ENCODE peak calls at places on chromosomes 5 and 9, in four cellular contexts. X is HepG2, Y is heart left ventricle, A is body of pancreas. P is an unnamed sample.

GRCh38 chr5:3195991-3196390 is 399.6 kb upstream of the IRX1 start:
- DNase-seq in A (no peak), X (no peak), Y (no peak), P (no peak)

GRCh38 chr9:130053504-130054427 is at the start of gene GPR107:
- DNase-seq in A (peak; percentile 75), X (peak; percentile 61), Y (peak; percentile 85), P (peak; percentile 66)

GRCh38 chr5:72387985-72388384 is 67.8 kb downstream of the PTCD2 start:
- DNase-seq in Y (no peak), A (no peak), X (no peak), P (no peak)

GRCh38 chr5:132546108-132546507 is 2.8 kb upstream of the IL5 start:
- DNase-seq in Y (no peak), X (no peak), A (no peak), P (no peak)

GRCh38 chr9:35526087-35526801 is 36.3 kb downstream of the RUSC2 start:
- DNase-seq in X (no peak), Y (no peak), A (no peak), P (no peak)

GRCh38 chr5:29924107-29924506 is 1269.4 kb upstream of the CDH6 start:
- DNase-seq in Y (no peak), A (no peak), X (no peak), P (no peak)

GRCh38 chr5:157549954-157550549 is 25.5 kb downstream of the ADAM19 start:
- DNase-seq in A (no peak), X (peak; percentile 30), Y (peak; percentile 37), P (no peak)

GRCh38 chr5:117665121-117665520 is 1090.5 kb upstream of the SEMA6A start:
- DNase-seq in Y (no peak), A (no peak), X (no peak), P (no peak)

GRCh38 chr5:73298251-73299016 is 125.4 kb downstream of the TMEM174 start:
- DNase-seq in X (no peak), Y (no peak), A (no peak), P (no peak)

GRCh38 chr9:128007566-128008138 is 26.9 kb upstream of the EEIG1 start:
- DNase-seq in Y (peak; percentile 66), A (peak; percentile 35), X (peak; percentile 45), P (no peak)

GRCh38 chr9:84949258-84949657 is 279.7 kb downstream of the NTRK2 start:
- DNase-seq in A (no peak), Y (no peak), X (no peak), P (no peak)

GRCh38 chr9:84949969-84950368 is 280.4 kb downstream of the NTRK2 start:
- DNase-seq in Y (no peak), A (no peak), X (no peak), P (no peak)

GRCh38 chr9:84947412-84947972 is 278.0 kb downstream of the NTRK2 start:
- DNase-seq in Y (no peak), X (no peak), A (no peak), P (no peak)

GRCh38 chr9:84941812-84942211 is 272.3 kb downstream of the NTRK2 start:
- DNase-seq in A (no peak), Y (no peak), X (no peak), P (no peak)

GRCh38 chr9:84945878-84946538 is 276.5 kb downstream of the NTRK2 start:
- DNase-seq in Y (no peak), A (no peak), X (no peak), P (no peak)
- H3K4me1 ChIP-seq in Y (no peaks in the 10 kb centered on the region), A (no peaks in the 10 kb centered on the region), X (no peaks in the 10 kb centered on the region), P (no peaks in the 10 kb centered on the region)

GRCh38 chr9:73575661-73576060 is 424.0 kb downstream of the ANXA1 start:
- DNase-seq in X (no peak), A (no peak), Y (no peak), P (no peak)
- H3K4me3 ChIP-seq in X (no peak overlapping the region), A (no peak overlapping the region), Y (no peak overlapping the region), P (no peak overlapping the region)

DNA sequence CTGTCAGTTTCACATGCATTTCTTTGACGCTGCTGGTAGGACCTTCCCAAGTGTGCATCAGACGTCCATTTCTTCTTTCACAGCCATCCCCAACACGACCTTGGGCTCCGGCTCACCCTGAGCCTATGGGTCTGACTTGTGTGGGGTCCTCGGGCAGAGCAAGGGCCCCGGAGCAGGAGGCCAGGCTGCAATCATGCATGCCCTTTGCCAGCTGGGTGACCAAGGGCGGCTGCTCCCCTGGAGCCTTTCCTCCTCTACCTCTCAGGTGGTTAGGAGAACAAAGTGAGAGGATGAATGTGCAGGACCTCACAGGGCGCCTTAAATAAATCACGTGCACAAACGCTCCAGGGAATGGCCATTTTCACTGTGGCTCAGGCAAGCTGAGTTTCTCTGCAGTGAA is 33.2 kb downstream of the TERT start:
- DNase-seq in Y (no peak), A (no peak), X (no peak), P (no peak)
- H3K9me3 ChIP-seq in Y (no peaks in the 10 kb centered on the region), A (no peaks in the 10 kb centered on the region), X (no peaks in the 10 kb centered on the region), P (no peaks in the 10 kb centered on the region)

DNA sequence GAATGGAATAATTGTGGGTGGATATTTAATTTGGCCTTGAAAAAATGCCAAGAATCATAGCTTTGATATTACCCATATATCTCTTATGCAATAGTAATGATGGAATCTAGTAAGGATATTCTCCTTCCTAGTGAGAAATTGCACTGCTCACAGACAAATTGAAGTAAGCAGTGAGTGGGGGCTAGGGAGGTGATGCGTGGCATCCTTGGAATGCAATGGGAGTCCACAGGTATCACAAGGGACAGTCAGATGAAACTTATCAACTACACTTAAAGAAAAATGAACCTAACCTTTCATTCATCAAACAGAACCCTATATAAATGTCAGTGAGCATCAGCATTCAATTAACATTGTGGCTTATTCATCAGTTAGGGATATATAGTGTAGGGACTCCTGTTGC is 57.8 kb downstream of the IZUMO3 start:
- DNase-seq in Y (no peak), A (no peak), X (no peak), P (no peak)
- H3K4me1 ChIP-seq in Y (no peaks in the 10 kb centered on the region), A (no peaks in the 10 kb centered on the region), X (no peaks in the 10 kb centered on the region), P (peaks cover 30% of the 10 kb centered on the region)